ENCODE peak calls at places on chromosomes 2 and 18, in six cellular contexts. N is stromal cell of bone marrow; G is Peyer's patch; E is aorta; R is stimulated activated CD4-positive, alpha-beta T cell treated with anti-CD3 and anti-CD28 coated beads, Interleukin-15, amount 100 ng/mL, for 1 hour; C is neural crest cell. W is an unnamed sample.

GRCh38 chr18:10519999-10520935 is 5.6 kb upstream of the NAPG start:
- DNase-seq in N (peak), G (peak), E (peak), R (peak), C (peak), W (no peak)

GRCh38 chr2:42775812-42776211 is 11.9 kb upstream of the OXER1 start:
- DNase-seq in N (no peak), G (no peak), E (no peak), R (no peak), C (no peak), W (no peak)

GRCh38 chr18:76565238-76566173 is 70.5 kb upstream of the ZNF516 start:
- DNase-seq in N (peak), G (no peak), E (peak), R (no peak), C (peak), W (peak)

GRCh38 chr2:58871469-58872142 is 630.5 kb upstream of the FANCL start:
- DNase-seq in N (no peak), G (no peak), E (no peak), R (no peak), C (no peak), W (no peak)

GRCh38 chr2:236129935-236130334 is 38.3 kb downstream of the GBX2 start:
- DNase-seq in N (no peak), G (no peak), E (no peak), R (no peak), C (no peak), W (no peak)

GRCh38 chr18:48613589-48613988 is 74.8 kb downstream of the CTIF start:
- DNase-seq in N (no peak), G (no peak), E (peak), R (no peak), C (no peak), W (no peak)

GRCh38 chr2:229601396-229601795 is 113.0 kb downstream of the DNER start:
- DNase-seq in N (no peak), G (no peak), E (no peak), R (no peak), C (no peak), W (no peak)

GRCh38 chr18:68467966-68468365 is 246.9 kb downstream of the TMX3 start:
- DNase-seq in N (no peak), G (no peak), E (no peak), R (no peak), C (no peak), W (no peak)

GRCh38 chr2:120760446-120761135 is 24.9 kb downstream of the GLI2 start:
- DNase-seq in N (no peak), G (peak), E (peak), R (no peak), C (no peak), W (no peak)